ENCODE peak calls at places on chromosomes 2 and 18, in five cellular contexts. V is tibial nerve, K is suprapubic skin, S is cardiac muscle cell, Z is cardiac fibroblast. W is an unnamed sample.

GRCh38 chr2:43623052-43623451 is 14.0 kb upstream of the PLEKHH2 start:
- DNase-seq in V (no peak), K (no peak), S (peak; percentile 24), Z (peak; percentile 36), W (no peak)

GRCh38 chr2:189254268-189254883 is 74.8 kb upstream of the COL5A2 start:
- DNase-seq in V (peak; percentile 21), K (peak; percentile 84), S (peak; percentile 10), Z (peak; percentile 81), W (no peak)

GRCh38 chr2:73852020-73852419 is 23.3 kb downstream of the STAMBP start:
- DNase-seq in V (no peak), K (no peak), S (no peak), Z (peak; percentile 58), W (no peak)

GRCh38 chr18:49094979-49095632 is 144.3 kb upstream of the SMAD7 start:
- DNase-seq in V (no peak), K (no peak), S (no peak), Z (peak; percentile 76), W (no peak)

GRCh38 chr2:20509766-20510490 is 63.1 kb downstream of the RHOB start:
- DNase-seq in V (no peak), K (peak; percentile 60), S (peak; percentile 29), Z (peak; percentile 36), W (peak; percentile 94)

GRCh38 chr2:78427170-78427569 is 598.3 kb upstream of the REG3G start:
- DNase-seq in V (no peak), K (no peak), S (no peak), Z (no peak), W (no peak)

GRCh38 chr2:239201531-239201876 is 199.3 kb downstream of the HDAC4 start:
- DNase-seq in V (peak; percentile 57), K (no peak), S (no peak), Z (no peak), W (no peak)

GRCh38 chr2:6644261-6644660 is 221.4 kb downstream of the CMPK2 start:
- DNase-seq in V (no peak), K (no peak), S (no peak), Z (no peak), W (no peak)

GRCh38 chr2:210459925-210460862 is 16.4 kb downstream of the LANCL1 start:
- DNase-seq in V (no peak), K (no peak), S (no peak), Z (no peak), W (no peak)

GRCh38 chr2:74003494-74004211 is 18.9 kb downstream of the TET3 start:
- DNase-seq in V (no peak), K (no peak), S (no peak), Z (peak; percentile 65), W (no peak)

GRCh38 chr2:190943706-190944105 is 63.1 kb downstream of the GLS start:
- DNase-seq in V (no peak), K (no peak), S (no peak), Z (no peak), W (no peak)

GRCh38 chr2:190940451-190940850 is 59.8 kb downstream of the GLS start:
- DNase-seq in V (no peak), K (no peak), S (no peak), Z (peak; percentile 68), W (no peak)

GRCh38 chr2:190938761-190939335 is 58.2 kb downstream of the GLS start:
- DNase-seq in V (no peak), K (no peak), S (no peak), Z (no peak), W (no peak)

GRCh38 chr2:190941571-190941970 is 61.0 kb downstream of the GLS start:
- DNase-seq in V (no peak), K (no peak), S (no peak), Z (no peak), W (no peak)

DNA sequence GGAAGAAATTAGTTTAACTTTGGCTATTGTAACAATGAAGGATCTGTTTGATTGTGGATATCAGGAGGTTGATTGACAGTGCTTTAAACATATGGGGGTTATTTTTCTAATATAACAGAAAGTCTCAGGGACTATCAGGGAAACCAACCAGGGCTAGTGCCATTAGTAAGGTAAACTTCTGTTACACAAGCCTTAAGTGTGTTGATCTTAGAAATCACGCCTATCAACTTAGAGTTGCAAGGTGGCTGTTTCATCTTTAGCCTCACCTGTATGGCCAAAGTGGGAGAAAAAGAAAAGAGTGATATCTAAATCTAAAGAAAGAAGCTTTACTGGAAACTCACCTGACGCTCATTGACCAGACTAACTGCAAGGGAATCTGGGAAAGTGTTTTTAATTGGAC is 62.1 kb downstream of the GLS start:
- DNase-seq in V (no peak), K (no peak), S (no peak), Z (no peak), W (no peak)
- TF ChIP-seq CTCF in V (no peak), K (no peak), S (no peak), Z (no peak), W (no peak)

DNA sequence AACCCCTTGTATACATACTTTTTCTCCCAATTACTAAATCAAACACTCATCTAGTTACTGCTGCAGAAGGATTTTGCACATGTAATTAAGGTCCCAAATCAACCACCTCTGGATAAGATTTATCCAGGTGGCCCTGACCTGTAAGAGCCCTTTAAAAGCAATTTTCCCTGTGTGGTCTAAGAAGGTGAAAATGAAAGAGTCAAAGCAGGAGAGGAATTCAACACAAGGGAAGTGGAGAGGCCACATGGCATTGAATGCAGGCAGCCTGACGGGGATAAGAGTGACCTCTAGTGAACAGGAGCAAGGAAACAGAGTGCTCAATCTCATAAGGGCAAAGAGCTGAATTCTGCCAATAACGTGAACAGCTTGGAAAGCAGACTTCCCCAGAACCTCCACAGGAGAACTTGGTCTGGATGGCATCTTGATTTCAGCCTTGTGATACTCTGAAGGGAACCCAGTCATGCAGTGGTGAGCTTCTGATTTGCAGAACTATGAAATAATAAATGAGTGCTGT is 27.2 kb downstream of the PPP3R1 start:
- DNase-seq in V (no peak), K (no peak), S (peak; percentile 41), Z (peak; percentile 46), W (peak; percentile 69)
- H3K4me3 ChIP-seq in V (no peak overlapping the region), K (no peak overlapping the region), S (no peak overlapping the region), Z (no peak overlapping the region), W (no peak overlapping the region)

GRCh38 chr2:134782792-134783191 is 55.6 kb upstream of the ACMSD start:
- DNase-seq in V (no peak), K (no peak), S (peak; percentile 19), Z (peak; percentile 19), W (no peak)
- TF ChIP-seq CTCF in V (no peak), K (no peak), S (no peak), Z (peak; percentile 14), W (peak; percentile 31)

DNA sequence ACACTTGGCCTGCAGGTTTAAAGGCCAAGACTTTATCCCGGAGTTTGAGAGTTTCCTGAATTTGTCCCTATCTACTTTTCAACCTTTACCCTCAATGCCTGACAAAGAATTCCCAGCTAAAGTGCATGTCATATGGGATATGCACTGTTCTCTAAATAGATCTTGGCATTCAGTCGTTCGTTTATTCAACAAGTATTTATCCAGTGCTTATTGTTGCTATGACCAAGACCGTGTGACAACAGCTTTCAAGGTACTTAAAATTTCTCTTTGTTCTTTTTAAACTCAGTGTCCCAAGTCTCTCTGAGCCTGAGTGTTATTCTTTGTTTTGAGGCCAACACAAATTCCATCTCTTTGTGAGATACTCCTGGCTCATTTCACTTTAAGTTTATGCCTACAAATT is 133.4 kb downstream of the RGPD3 start:
- DNase-seq in V (no peak), K (no peak), S (no peak), Z (no peak), W (no peak)
- H3K4me3 ChIP-seq in V (no peak overlapping the region), K (no peak overlapping the region), S (no peak overlapping the region), Z (no peak overlapping the region), W (no peak overlapping the region)

DNA sequence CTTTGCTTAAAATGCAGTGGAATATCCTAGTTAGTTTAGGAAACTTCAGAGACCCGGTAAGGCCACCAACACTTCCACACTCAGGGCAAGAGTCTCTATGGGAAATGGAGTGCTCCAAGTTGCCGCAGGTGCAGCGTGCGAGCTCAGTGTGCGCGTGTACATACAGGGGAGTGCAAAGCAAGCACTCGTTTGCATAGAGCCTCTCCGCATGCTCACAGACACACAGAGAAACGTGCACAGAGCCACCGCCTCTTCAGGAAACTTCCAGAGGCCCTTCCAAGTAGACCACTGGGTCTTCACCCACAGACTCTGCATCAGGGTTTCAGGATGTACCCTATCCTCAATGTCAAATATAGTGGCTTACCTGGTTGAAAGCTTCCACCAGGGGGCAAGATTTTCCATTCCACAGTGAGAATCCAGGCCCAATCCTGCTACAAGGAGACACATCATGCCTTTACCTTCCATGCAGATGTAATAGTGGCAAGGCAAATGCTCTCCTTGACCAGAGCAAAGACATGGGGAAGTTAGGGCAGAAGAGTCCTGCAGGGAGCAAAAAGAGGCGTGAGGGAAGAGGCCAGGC is 513.0 kb upstream of the MYT1L start:
- DNase-seq in V (no peak), K (no peak), S (peak; percentile 14), Z (no peak), W (peak; percentile 59)
- TF ChIP-seq CTCF in V (no peak), K (no peak), S (peak; percentile 4), Z (no peak), W (peak; percentile 67)

DNA sequence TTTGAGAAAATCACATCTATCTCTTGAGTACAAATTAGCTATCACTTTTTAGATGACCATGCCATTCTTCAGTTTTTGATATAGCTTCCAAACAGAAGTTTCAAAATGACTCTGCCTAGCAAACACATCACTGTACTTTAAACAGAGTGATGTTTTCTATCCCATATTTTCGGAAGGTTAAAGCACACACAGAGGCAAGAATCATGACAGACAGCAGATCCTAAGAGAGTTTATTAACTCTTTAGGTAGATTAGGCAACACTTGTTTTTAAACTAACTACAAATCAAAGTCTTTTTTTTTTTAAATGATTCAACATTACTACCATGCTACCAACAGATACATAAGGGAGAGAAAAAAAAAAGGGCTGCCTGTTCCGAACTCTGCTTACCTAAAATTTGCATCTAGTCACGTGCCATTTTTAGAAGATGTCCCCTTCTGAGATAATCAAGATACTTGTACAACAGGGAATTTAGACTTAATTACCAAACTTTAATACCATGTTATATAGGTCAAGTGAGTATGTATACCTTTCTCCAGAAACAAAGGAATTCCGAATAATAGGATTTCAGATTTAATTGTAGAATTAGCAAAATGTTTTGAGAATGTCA is 2.7 kb downstream of the RBMS1 start:
- DNase-seq in V (no peak), K (no peak), S (no peak), Z (no peak), W (no peak)
- H3K4me3 ChIP-seq in V (peak overlapping the region; percentile 81), K (peak overlapping the region; percentile 97), S (peak overlapping the region; percentile 97), Z (peak overlapping the region; percentile 76), W (no peak overlapping the region)

GRCh38 chr2:25201265-25201664 is 32.9 kb upstream of the POMC start:
- DNase-seq in V (no peak), K (peak; percentile 31), S (no peak), Z (no peak), W (peak; percentile 36)
- TF ChIP-seq CTCF in V (no peak), K (no peak), S (peak; percentile 25), Z (peak; percentile 41), W (peak; percentile 33)

GRCh38 chr18:63314991-63315662 is 4.4 kb downstream of the BCL2 start:
- DNase-seq in V (no peak), K (no peak), S (no peak), Z (no peak), W (no peak)
- H3K4me3 ChIP-seq in V (peak overlapping the region; percentile 82), K (no peak overlapping the region), S (no peak overlapping the region), Z (no peak overlapping the region), W (no peak overlapping the region)

GRCh38 chr2:200525882-200526651 is at the start of gene SGO2:
- DNase-seq in V (peak; percentile 85), K (peak; percentile 95), S (peak; percentile 95), Z (peak; percentile 93), W (peak; percentile 97)
- TF ChIP-seq CTCF in V (no peak), K (no peak), S (no peak), Z (no peak), W (peak; percentile 19)

W was measured in WERI-Rb-1.